ENCODE peak calls at places on chromosomes 7 and 10, in five cellular contexts. K is fibroblast of mammary gland, U is AG10803, Q is adrenal gland, O is endodermal cell. S is an unnamed sample.

GRCh38 chr10:3763852-3764625 is 21.0 kb downstream of the KLF6 start:
- DNase-seq in U (peak), Q (no peak), O (no peak), K (peak), S (no peak)

GRCh38 chr10:69104994-69105790 is 17.3 kb downstream of the SRGN start:
- DNase-seq in K (no peak), Q (no peak), U (no peak), O (no peak), S (no peak)

GRCh38 chr10:117980755-117981525 is 65.8 kb downstream of the RAB11FIP2 start:
- DNase-seq in U (no peak), K (no peak), Q (no peak), O (no peak), S (no peak)

GRCh38 chr7:133688483-133689239 is 435.8 kb downstream of the EXOC4 start:
- DNase-seq in U (peak), Q (no peak), K (peak), O (no peak), S (peak)

GRCh38 chr7:105439174-105439893 is 50.6 kb upstream of the SRPK2 start:
- DNase-seq in K (peak), Q (no peak), U (peak), O (peak), S (peak)

GRCh38 chr10:28214185-28214584 is 88.7 kb downstream of the MPP7 start:
- DNase-seq in U (no peak), Q (no peak), O (no peak), K (no peak), S (no peak)

GRCh38 chr10:121956111-121957061 is 18.6 kb downstream of the NSMCE4A start:
- DNase-seq in O (no peak), K (peak), Q (no peak), U (no peak), S (peak)

GRCh38 chr7:7152315-7152714 is 30.0 kb upstream of the C1GALT1 start:
- DNase-seq in O (no peak), Q (no peak), K (no peak), U (no peak), S (no peak)

GRCh38 chr10:77910524-77911145 is 15.9 kb downstream of the DLG5 start:
- DNase-seq in U (no peak), O (no peak), Q (no peak), K (no peak), S (no peak)

GRCh38 chr10:106982248-106982647 is 182.3 kb downstream of the SORCS1 start:
- DNase-seq in Q (no peak), U (no peak), O (no peak), K (no peak), S (no peak)

GRCh38 chr10:62457196-62457595 is 83.0 kb downstream of the ZNF365 start:
- DNase-seq in O (no peak), U (no peak), Q (no peak), K (no peak), S (peak)

GRCh38 chr10:53140516-53140915 is 367.9 kb upstream of the MBL2 start:
- DNase-seq in Q (no peak), K (no peak), U (no peak), O (no peak), S (no peak)

GRCh38 chr10:4653160-4653559 is 172.8 kb upstream of the AKR1E2 start:
- DNase-seq in K (no peak), U (no peak), O (no peak), Q (no peak), S (no peak)

GRCh38 chr7:26346611-26347200 is 55.0 kb downstream of the SNX10 start:
- DNase-seq in U (no peak), O (no peak), K (peak), Q (no peak), S (no peak)

GRCh38 chr10:22027666-22028238 is 24.2 kb upstream of the DNAJC1 start:
- DNase-seq in Q (no peak), K (no peak), O (no peak), U (no peak), S (no peak)

GRCh38 chr7:82755705-82756551 is 312.4 kb upstream of the CACNA2D1 start:
- DNase-seq in U (peak), Q (no peak), K (peak), O (no peak), S (peak)

GRCh38 chr10:86288695-86289576 is 77.7 kb downstream of the GRID1 start:
- DNase-seq in O (peak), K (no peak), U (no peak), Q (no peak), S (no peak)

GRCh38 chr10:1648648-1649047 is 88.7 kb downstream of the ADARB2 start:
- DNase-seq in K (no peak), Q (no peak), U (no peak), O (peak), S (no peak)

GRCh38 chr10:689433-690226 is at the start of gene DIP2C:
- DNase-seq in U (peak), O (peak), K (peak), Q (peak), S (peak)

GRCh38 chr10:86188326-86188725 is 178.3 kb downstream of the GRID1 start:
- DNase-seq in U (no peak), Q (no peak), O (no peak), K (no peak), S (no peak)

GRCh38 chr10:22666287-22667092 is 47.9 kb downstream of the PIP4K2A start:
- DNase-seq in O (no peak), K (no peak), U (no peak), Q (no peak), S (no peak)

GRCh38 chr10:24128066-24128751 is 80.7 kb upstream of the KIAA1217 start:
- DNase-seq in O (no peak), Q (peak), U (no peak), K (no peak), S (no peak)

GRCh38 chr7:48312151-48312550 is 140.9 kb downstream of the ABCA13 start:
- DNase-seq in O (no peak), Q (no peak), U (peak), K (peak), S (no peak)

GRCh38 chr10:98457762-98458161 is 11.0 kb upstream of the HPS1 start:
- DNase-seq in U (no peak), K (no peak), Q (no peak), O (no peak), S (no peak)

GRCh38 chr7:81583882-81584533 is 185.8 kb downstream of the HGF start:
- DNase-seq in K (peak), Q (no peak), U (peak), O (no peak), S (peak)

GRCh38 chr7:132183822-132184380 is 392.4 kb downstream of the PLXNA4 start:
- DNase-seq in O (peak), Q (no peak), K (no peak), U (no peak), S (no peak)

GRCh38 chr7:24370541-24370940 is 86.6 kb downstream of the NPY start:
- DNase-seq in U (no peak), O (no peak), Q (no peak), K (no peak), S (no peak)

GRCh38 chr7:30396379-30396778 is 82.2 kb downstream of the NOD1 start:
- DNase-seq in U (no peak), K (peak), O (no peak), Q (no peak), S (no peak)

DNA sequence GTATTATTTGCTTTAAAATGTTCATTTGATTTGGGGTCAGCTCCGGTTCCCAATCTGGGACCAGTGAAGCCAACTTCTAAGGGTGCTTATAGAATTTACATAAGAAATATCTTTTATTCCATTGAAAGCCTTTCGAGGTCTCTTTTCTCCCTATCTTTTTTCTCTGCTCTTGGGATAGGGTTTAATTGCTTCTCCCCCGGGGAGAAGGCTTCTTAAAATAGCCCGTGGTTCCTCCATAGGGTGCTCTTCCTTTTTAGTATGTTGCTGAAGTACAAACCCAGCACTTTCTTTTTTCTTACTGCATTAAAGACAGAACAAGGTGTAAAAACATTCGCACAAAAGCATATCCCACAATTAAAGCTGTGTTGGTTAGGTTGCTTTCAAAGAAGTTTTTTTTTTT is 107.5 kb downstream of the POU6F2 start:
- DNase-seq in U (no peak), K (no peak), Q (no peak), O (no peak), S (no peak)
- TF ChIP-seq CTCF in U (no peak), K (no peak), Q (no peak), O (no peak), S (no peak)

DNA sequence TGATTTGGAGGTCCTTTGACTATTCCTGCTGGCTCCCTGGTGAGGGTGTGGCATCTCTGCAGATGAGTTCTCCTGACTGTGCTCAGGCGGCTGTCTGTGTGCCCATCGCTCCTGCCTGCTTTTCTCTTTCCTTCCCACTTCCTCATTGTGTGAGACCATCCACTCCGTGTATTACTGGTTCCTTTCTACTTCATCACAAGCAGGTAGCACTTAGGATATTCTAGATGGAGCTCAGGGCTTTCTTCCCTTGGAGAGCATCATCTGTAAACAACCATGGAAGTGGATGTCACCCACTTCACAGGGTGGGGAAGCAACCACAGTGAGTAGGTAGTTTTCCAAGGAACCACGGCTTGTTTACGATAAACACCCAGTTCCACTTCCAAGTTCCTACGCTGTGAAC is 15.7 kb downstream of the DNAJB6 start:
- DNase-seq in U (no peak), K (no peak), Q (no peak), O (no peak), S (no peak)
- H3K4me3 ChIP-seq in U (no peak), K (no peak), Q (no peak), O (no peak), S (no peak)

DNA sequence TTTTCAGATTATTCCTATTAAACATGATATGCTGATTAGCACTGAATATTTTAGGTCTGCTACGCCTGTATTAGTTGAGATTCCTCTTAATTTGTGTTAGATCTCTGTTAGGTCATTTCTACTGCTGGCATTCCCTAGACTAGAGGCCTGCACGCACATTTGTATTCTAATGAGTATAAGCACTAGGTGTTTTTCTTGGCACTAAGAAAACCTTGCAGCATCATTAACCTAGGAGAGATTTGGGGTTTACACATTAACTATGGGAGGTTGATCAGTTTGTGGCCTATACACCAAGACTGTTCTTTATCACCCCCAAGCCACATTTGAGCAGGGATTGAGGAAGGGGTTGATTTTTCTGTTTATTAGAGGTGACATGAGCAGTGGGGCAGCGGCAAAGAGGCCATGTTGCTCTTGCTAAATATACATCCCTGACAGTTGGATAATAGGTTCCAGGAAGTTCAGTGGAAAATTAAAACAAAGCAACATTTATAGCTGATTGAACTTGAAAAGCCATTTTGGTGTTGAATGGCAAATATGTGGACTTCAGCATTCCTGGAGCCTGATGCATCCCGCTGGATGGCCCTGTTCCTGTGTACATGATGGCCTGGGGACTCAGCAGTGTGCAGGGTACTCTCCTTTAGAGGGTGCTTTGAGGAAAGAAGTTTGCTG is 65.2 kb downstream of the GBF1 start:
- DNase-seq in O (no peak), Q (no peak), U (peak), K (peak), S (peak)
- TF ChIP-seq CTCF in O (no peak), Q (no peak), U (no peak), K (no peak), S (no peak)

GRCh38 chr10:103585011-103585405 is 91.5 kb downstream of the NEURL1 start:
- DNase-seq in U (no peak), Q (no peak), O (no peak), K (no peak), S (no peak)
- H3K4me3 ChIP-seq in U (no peak), Q (no peak), O (no peak), K (no peak), S (no peak)

DNA sequence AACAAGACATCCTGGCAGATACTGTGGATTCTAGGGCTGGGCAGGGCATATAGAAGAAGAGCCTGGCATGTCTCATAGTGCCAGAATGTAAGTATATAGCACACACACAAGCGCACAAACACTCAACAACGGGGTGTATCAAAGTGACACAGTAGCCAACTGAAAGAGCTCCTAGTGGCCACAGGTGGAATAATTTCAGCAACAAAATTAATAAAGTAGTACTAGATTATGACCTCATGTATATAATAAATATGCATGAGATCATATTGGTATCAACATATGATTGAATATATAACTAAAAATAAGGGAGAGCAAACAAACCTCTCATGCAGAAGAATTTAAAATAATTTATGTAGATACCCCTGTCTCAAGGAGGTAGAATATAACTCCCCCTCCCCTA is 72.4 kb upstream of the CXCL12 start:
- DNase-seq in U (no peak), K (no peak), O (no peak), Q (no peak), S (no peak)
- TF ChIP-seq CTCF in U (peak), K (peak), O (peak), Q (no peak), S (no peak)

DNA sequence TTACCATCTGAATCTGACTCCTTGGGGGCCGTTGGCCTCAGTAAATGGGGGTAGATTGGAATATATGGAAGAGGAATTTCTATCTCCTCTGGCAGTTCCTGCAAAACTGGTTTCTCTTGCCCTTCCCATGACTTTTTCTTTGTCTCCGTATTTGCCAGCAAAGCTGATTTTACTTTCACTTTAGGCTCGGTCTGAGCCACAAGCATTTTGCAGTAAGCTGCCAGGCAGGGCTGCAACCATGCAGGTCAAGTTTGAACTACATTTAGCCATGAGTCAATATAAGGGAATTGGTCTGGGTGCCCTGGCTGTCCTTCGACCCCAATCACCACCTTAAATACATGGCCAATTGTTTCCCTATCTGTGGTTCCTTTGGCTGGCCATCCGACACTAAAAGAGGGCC is 104.3 kb downstream of the TRIM24 start:
- DNase-seq in O (no peak), K (no peak), U (no peak), Q (peak), S (no peak)
- H3K4me3 ChIP-seq in O (peak), K (no peak), U (no peak), Q (no peak), S (no peak)

GRCh38 chr7:12692035-12692434 is 4.6 kb downstream of the ARL4A start:
- DNase-seq in K (no peak), Q (no peak), O (no peak), U (no peak), S (no peak)

GRCh38 chr7:12687213-12688171 is at the start of gene ARL4A:
- DNase-seq in K (peak), O (peak), U (peak), Q (peak), S (peak)

GRCh38 chr7:12686894-12687212 is 580 bp upstream of the ARL4A start:
- DNase-seq in Q (no peak), K (no peak), O (no peak), U (no peak), S (no peak)

GRCh38 chr7:12692479-12693259 is 5.2 kb downstream of the ARL4A start:
- DNase-seq in Q (no peak), U (no peak), K (no peak), O (no peak), S (no peak)

GRCh38 chr7:12690041-12690878 is 2.8 kb downstream of the ARL4A start:
- DNase-seq in K (no peak), Q (no peak), O (no peak), U (no peak), S (no peak)
- TF ChIP-seq CTCF in K (no peak), Q (no peak), O (no peak), U (no peak), S (no peak)

GRCh38 chr7:150895809-150896208 is 43.5 kb downstream of the AOC1 start:
- DNase-seq in U (no peak), O (no peak), Q (no peak), K (no peak), S (no peak)

GRCh38 chr7:150898475-150899011 is 46.2 kb downstream of the AOC1 start:
- DNase-seq in K (peak), O (peak), U (peak), Q (peak), S (peak)

GRCh38 chr7:150896562-150897209 is 44.4 kb downstream of the AOC1 start:
- DNase-seq in U (no peak), Q (no peak), K (no peak), O (peak), S (no peak)

GRCh38 chr7:150900675-150901074 is 48.4 kb downstream of the AOC1 start:
- DNase-seq in K (no peak), O (no peak), U (no peak), Q (no peak), S (no peak)

GRCh38 chr7:150897502-150898474 is 45.5 kb downstream of the AOC1 start:
- DNase-seq in Q (no peak), U (no peak), O (no peak), K (no peak), S (no peak)
- H3K4me3 ChIP-seq in Q (no peak), U (no peak), O (no peak), K (no peak), S (no peak)

GRCh38 chr10:124918906-124919305 is 23.0 kb upstream of the ZRANB1 start:
- DNase-seq in K (peak), U (peak), Q (no peak), O (no peak), S (no peak)

GRCh38 chr10:124916098-124916584 is 25.8 kb upstream of the ZRANB1 start:
- DNase-seq in O (no peak), Q (no peak), K (peak), U (peak), S (peak)

GRCh38 chr10:124917168-124917938 is 24.6 kb upstream of the ZRANB1 start:
- DNase-seq in O (peak), K (peak), Q (peak), U (peak), S (peak)

GRCh38 chr10:124917939-124918830 is 23.7 kb upstream of the ZRANB1 start:
- DNase-seq in K (peak), O (no peak), U (peak), Q (no peak), S (peak)

DNA sequence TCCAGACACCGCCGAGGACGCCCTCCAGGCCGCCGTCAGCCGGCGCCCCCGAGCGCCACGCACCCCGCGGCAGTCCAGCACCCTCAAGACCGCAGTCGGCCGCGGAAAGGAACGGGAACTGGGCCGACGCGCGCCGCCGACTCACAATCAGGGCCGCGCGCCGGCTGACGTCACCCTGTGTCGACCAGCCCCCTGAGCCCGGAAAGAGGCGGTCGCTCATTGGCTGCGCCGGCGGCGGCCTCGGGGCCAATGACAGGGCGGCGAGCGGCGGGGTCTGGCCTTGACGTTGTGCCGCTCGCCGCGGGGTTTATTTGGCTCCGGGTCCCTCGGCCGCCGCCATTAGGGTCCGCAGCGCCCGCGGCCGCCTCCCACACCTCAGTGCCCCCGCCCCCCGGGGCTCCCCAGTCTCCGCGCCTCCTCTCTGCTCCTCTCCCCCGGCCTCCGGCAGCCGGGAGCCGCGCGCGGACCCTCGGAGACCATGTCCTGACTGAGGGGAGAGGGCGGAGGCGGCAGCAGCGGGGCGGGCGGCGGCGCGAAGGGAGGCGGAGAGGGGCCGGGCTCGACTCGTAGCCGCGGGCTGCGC is 25.2 kb upstream of the ZRANB1 start:
- DNase-seq in O (peak), Q (peak), K (peak), U (peak), S (peak)
- TF ChIP-seq CTCF in O (no peak), Q (no peak), K (no peak), U (no peak), S (no peak)

S was measured in foreskin fibroblast.